ENCODE peak calls at places on chromosomes 4 and X, in six cellular contexts. Y, P, G, D, Z and U are unnamed samples.

GRCh38 chr4:136741468-136741867 is 790.8 kb downstream of the PCDH18 start:
- DNase-seq in Y (no peak), P (no peak), G (no peak), D (no peak), Z (no peak), U (no peak)

GRCh38 chr4:83285022-83285387 is 407 bp upstream of the COQ2 start:
- DNase-seq in Y (peak), P (no peak), G (no peak), D (no peak), Z (no peak), U (no peak)

GRCh38 chrX:141469469-141469868 is 115.1 kb downstream of the SPANXA1 start:
- DNase-seq in Y (peak), P (no peak), G (no peak), D (no peak), Z (no peak), U (no peak)

GRCh38 chr4:170374770-170375169 is 285.0 kb upstream of the AADAT start:
- DNase-seq in Y (peak), P (no peak), G (no peak), D (no peak), Z (no peak), U (no peak)

GRCh38 chrX:1306909-1307625 is 29.5 kb upstream of the IL3RA start:
- DNase-seq in Y (no peak), P (no peak), G (no peak), D (no peak), Z (no peak), U (no peak)

GRCh38 chr4:150136481-150136880 is 58.2 kb downstream of the DCLK2 start:
- DNase-seq in Y (peak), P (no peak), G (no peak), D (no peak), Z (no peak), U (no peak)

GRCh38 chrX:122857734-122858133 is 326.3 kb upstream of the GRIA3 start:
- DNase-seq in Y (no peak), P (no peak), G (no peak), D (no peak), Z (no peak), U (no peak)

GRCh38 chr4:127309360-127310095 is 323.2 kb upstream of the INTU start:
- DNase-seq in Y (peak), P (no peak), G (no peak), D (no peak), Z (no peak), U (no peak)

GRCh38 chr4:138734746-138735145 is 280.8 kb upstream of the NOCT start:
- DNase-seq in Y (peak), P (no peak), G (no peak), D (no peak), Z (no peak), U (no peak)

GRCh38 chrX:44873415-44874270 is 655 bp downstream of the KDM6A start:
- DNase-seq in Y (peak), P (peak), G (peak), D (peak), Z (peak), U (no peak)

GRCh38 chr4:108559067-108559793 is 61.1 kb upstream of the RPL34 start:
- DNase-seq in Y (no peak), P (no peak), G (no peak), D (no peak), Z (no peak), U (no peak)

GRCh38 chr4:110196206-110196870 is 2.1 kb downstream of the ELOVL6 start:
- DNase-seq in Y (peak), P (no peak), G (peak), D (peak), Z (peak), U (no peak)

DNA sequence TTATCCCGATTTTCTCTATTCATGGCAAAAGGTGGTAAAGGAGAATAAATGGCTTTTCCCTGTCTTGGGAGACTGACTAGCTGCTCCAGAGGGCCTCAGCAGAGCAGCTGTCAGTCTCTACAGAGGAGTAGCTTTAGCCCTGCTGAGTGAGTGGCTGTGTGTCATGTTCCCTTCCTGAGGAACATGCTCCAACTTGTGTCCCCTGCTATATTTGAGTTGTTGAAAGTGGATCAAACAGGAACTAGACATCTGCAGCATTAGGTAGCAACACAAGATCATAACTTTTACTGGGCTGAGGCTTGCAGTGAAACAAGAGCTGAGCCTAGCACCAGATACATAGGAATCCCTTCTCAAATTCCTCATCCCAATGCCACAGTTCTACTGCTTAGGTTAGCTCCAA is 26.7 kb upstream of the PLAC1 start:
- DNase-seq in Y (no peak), P (no peak), G (no peak), D (no peak), Z (no peak), U (no peak)
- H3K27ac ChIP-seq in Y (no peak), P (no peak), G (no peak), D (no peak), Z (no peak), U (peak)

GRCh38 chr4:94519019-94519418 is 67.3 kb downstream of the PDLIM5 start:
- DNase-seq in Y (no peak), P (no peak), G (no peak), D (no peak), Z (no peak), U (no peak)

GRCh38 chr4:94523617-94524016 is 71.9 kb downstream of the PDLIM5 start:
- DNase-seq in Y (peak), P (no peak), G (no peak), D (no peak), Z (no peak), U (no peak)

GRCh38 chr4:94519925-94520789 is 68.4 kb downstream of the PDLIM5 start:
- DNase-seq in Y (no peak), P (no peak), G (no peak), D (no peak), Z (no peak), U (no peak)

GRCh38 chr4:94525993-94526740 is 74.4 kb downstream of the PDLIM5 start:
- DNase-seq in Y (peak), P (no peak), G (no peak), D (no peak), Z (no peak), U (no peak)

GRCh38 chr4:94523033-94523590 is 71.4 kb downstream of the PDLIM5 start:
- DNase-seq in Y (peak), P (no peak), G (no peak), D (no peak), Z (no peak), U (no peak)
- H3K27ac ChIP-seq in Y (peak), P (no peak), G (no peak), D (no peak), Z (peak), U (no peak)

GRCh38 chrX:12426420-12426819 is 288.1 kb downstream of the FRMPD4 start:
- DNase-seq in Y (no peak), P (no peak), G (no peak), D (no peak), Z (no peak), U (no peak)

GRCh38 chrX:12421918-12422317 is 283.6 kb downstream of the FRMPD4 start:
- DNase-seq in Y (no peak), P (no peak), G (no peak), D (no peak), Z (no peak), U (no peak)

GRCh38 chrX:12423346-12423745 is 285.1 kb downstream of the FRMPD4 start:
- DNase-seq in Y (no peak), P (no peak), G (no peak), D (no peak), Z (no peak), U (no peak)

GRCh38 chrX:12419591-12419990 is 281.3 kb downstream of the FRMPD4 start:
- DNase-seq in Y (no peak), P (no peak), G (no peak), D (no peak), Z (no peak), U (peak)

GRCh38 chrX:12425496-12425895 is 287.2 kb downstream of the FRMPD4 start:
- DNase-seq in Y (no peak), P (no peak), G (no peak), D (no peak), Z (no peak), U (no peak)
- H3K27ac ChIP-seq in Y (no peak), P (no peak), G (no peak), D (no peak), Z (no peak), U (no peak)

DNA sequence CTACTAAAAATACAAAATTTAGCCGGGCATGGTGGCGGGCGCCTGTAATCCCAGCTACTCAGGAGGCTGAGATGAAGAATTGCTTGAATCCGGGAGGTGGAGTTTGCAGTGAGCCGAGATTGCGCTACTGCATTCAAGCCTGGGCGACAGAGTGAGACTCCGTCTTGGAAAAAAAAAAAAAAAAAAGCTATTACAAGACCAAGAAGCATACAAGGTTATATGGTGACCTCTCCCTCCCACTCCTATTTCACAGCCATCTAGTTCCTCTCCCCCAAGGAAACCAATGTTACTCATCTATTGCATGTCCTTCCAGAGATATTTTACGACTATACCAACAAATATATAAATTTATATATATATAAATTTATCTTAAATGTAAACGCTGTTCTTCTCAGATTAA is 3.3 kb downstream of the SLC9A7 start:
- DNase-seq in Y (no peak), P (no peak), G (no peak), D (no peak), Z (no peak), U (no peak)
- H3K27ac ChIP-seq in Y (no peak), P (no peak), G (no peak), D (no peak), Z (no peak), U (no peak)

DNA sequence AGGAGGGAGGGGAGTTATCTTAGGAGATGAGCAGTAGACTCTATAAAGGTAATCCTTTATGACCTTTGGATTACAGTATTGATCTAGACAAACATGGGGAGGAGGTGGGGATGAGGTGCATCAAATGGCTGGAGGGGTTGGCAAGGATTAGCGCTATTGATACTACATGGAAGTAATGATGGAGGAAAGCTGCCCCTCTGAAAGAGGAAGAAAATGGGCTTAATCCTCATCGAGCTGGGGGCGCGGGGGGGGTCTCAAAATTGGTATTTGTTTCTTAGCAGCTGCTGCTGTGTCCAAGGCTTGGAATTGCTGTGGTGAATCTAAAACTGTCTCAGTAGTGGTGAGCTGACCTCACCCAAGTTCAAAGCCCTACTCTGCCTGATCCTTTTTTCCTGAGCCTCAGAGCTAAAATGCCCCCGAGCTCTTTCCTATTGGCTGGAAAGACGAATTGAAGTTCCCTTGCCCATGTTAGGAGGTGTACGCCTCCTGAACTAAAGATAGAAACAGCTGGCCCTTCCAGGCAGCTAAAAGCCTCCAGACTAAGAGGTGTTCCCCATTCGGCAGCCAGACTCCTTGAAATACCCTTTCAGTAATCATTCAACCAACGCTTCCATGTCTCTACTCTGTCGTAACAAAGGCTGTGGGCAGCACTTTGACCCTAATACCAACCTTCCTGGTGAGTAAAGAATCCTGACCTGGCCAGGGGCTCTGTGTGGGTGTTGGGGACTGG is at the start of gene ITGB1BP2:
- DNase-seq in Y (peak), P (no peak), G (no peak), D (no peak), Z (no peak), U (no peak)
- H3K27ac ChIP-seq in Y (peak), P (no peak), G (no peak), D (no peak), Z (peak), U (no peak)

GRCh38 chr4:112637552-112637866 is 566 bp downstream of the LARP7 start:
- DNase-seq in Y (no peak), P (no peak), G (no peak), D (no peak), Z (no peak), U (no peak)
- H3K27ac ChIP-seq in Y (peak), P (peak), G (peak), D (peak), Z (peak), U (peak)

GRCh38 chr4:70737006-70737405 is 15.2 kb downstream of the RUFY3 start:
- DNase-seq in Y (no peak), P (no peak), G (no peak), D (no peak), Z (no peak), U (no peak)
- H3K27ac ChIP-seq in Y (no peak), P (no peak), G (no peak), D (no peak), Z (no peak), U (no peak)

GRCh38 chr4:106312997-106313522 is 2.9 kb downstream of the TBCK start:
- DNase-seq in Y (no peak), P (no peak), G (no peak), D (no peak), Z (no peak), U (no peak)

GRCh38 chr4:106316773-106317409 is 541 bp downstream of the AIMP1 start:
- DNase-seq in Y (peak), P (no peak), G (no peak), D (no peak), Z (no peak), U (no peak)

GRCh38 chr4:106315476-106315967 is 487 bp downstream of the TBCK start:
- DNase-seq in Y (peak), P (peak), G (no peak), D (no peak), Z (no peak), U (peak)

GRCh38 chr4:106315968-106316772 is at the start of the genes AIMP1 and TBCK:
- DNase-seq in Y (peak), P (peak), G (peak), D (peak), Z (peak), U (peak)

DNA sequence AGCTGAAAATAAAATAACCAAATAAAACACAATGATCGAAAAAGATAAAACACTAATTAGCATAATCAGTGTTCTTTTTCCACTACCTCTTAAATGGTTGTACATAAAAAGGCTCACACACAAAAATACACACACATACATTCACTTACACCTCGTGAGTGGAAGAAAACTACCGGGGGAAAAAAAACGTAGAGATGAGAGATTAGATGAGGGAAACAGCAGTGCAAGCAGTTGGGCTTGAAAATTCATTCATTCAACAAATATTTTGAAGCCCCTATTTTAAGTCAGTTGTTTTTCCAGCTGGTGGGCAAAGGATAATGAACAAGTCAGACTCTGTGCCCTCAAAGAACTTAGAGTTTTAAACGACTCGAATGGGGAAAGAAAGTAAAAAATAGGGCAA is 1.0 kb downstream of the TBCK start:
- DNase-seq in Y (no peak), P (no peak), G (no peak), D (no peak), Z (no peak), U (no peak)
- H3K27ac ChIP-seq in Y (peak), P (no peak), G (peak), D (peak), Z (no peak), U (peak)